ENCODE peak calls at places on chromosome 1, in ten cellular contexts. E is NB4; U is activated T-helper 1 cell treated with anti-CD3 and anti-CD28 coated beads, Interleukin-2, amount 50 U/mL, for 16 hours; I is neuronal stem cell; T is stimulated activated naive CD8-positive, alpha-beta T cell treated with anti-CD3 and anti-CD28 coated beads, Interleukin-15, amount 100 ng/mL, for 72 hours; M is mucosa of descending colon; H is fibroblast of the conjunctiva; V is CD8-positive, alpha-beta memory T cell; K is ovary; S is amygdala. L is an unnamed sample.

GRCh38 chr1:155006601-155007101 is 4.0 kb downstream of the ZBTB7B start:
- DNase-seq in E (peak; percentile 79), U (no peak), I (no peak), T (no peak), M (no peak), H (no peak), V (no peak), K (no peak), S (peak; percentile 51), L (no peak)

GRCh38 chr1:39261712-39262221 is 57.3 kb downstream of the MACF1 start:
- DNase-seq in E (no peak), U (no peak), I (no peak), T (no peak), M (no peak), H (peak; percentile 33), V (no peak), K (no peak), S (no peak), L (no peak)

GRCh38 chr1:94036721-94037120 is 84.2 kb downstream of the ABCA4 start:
- DNase-seq in E (no peak), U (no peak), I (no peak), T (no peak), M (no peak), H (peak; percentile 47), V (no peak), K (no peak), S (no peak), L (no peak)

GRCh38 chr1:171801395-171801990 is 20.0 kb downstream of the METTL13 start:
- DNase-seq in E (peak; percentile 44), U (no peak), I (peak; percentile 51), T (no peak), M (peak; percentile 54), H (peak; percentile 23), V (no peak), K (no peak), S (peak; percentile 64), L (peak; percentile 53)

GRCh38 chr1:23611601-23612327 is 52.5 kb upstream of the ID3 start:
- DNase-seq in E (no peak), U (peak; percentile 29), I (no peak), T (no peak), M (no peak), H (no peak), V (peak; percentile 37), K (no peak), S (no peak), L (no peak)

GRCh38 chr1:49298304-49298703 is 521.6 kb upstream of the BEND5 start:
- DNase-seq in E (no peak), U (no peak), I (no peak), T (no peak), M (no peak), H (no peak), V (no peak), K (no peak), S (peak; percentile 30), L (no peak)

GRCh38 chr1:41964400-41964799 is 45.7 kb upstream of the HIVEP3 start:
- DNase-seq in E (no peak), U (no peak), I (no peak), T (no peak), M (no peak), H (no peak), V (no peak), K (no peak), S (no peak), L (no peak)

GRCh38 chr1:160741597-160742348 is 2.7 kb downstream of the SLAMF7 start:
- DNase-seq in E (no peak), U (no peak), I (no peak), T (no peak), M (no peak), H (no peak), V (no peak), K (no peak), S (no peak), L (no peak)